ENCODE peak calls at places on chromosomes 12 and 14, in four cellular contexts. Y is mucosa of descending colon, K is thoracic aorta, O is cardiac muscle cell. E is an unnamed sample.

GRCh38 chr12:130098301-130099005 is 63.8 kb upstream of the FZD10 start:
- DNase-seq in Y (no peak), K (no peak), O (no peak), E (no peak)

GRCh38 chr14:68157971-68158371 is 338.4 kb downstream of the RAD51B start:
- DNase-seq in Y (no peak), K (no peak), O (no peak), E (no peak)

GRCh38 chr14:39843881-39844280 is 411.6 kb upstream of the FBXO33 start:
- DNase-seq in Y (no peak), K (no peak), O (no peak), E (no peak)

GRCh38 chr12:57243521-57244305 is 7.3 kb downstream of the STAC3 start:
- DNase-seq in Y (peak; percentile 87), K (no peak), O (peak; percentile 72), E (no peak)

GRCh38 chr14:33773205-33774030 is 177.5 kb downstream of the EGLN3 start:
- DNase-seq in Y (no peak), K (no peak), O (no peak), E (no peak)

GRCh38 chr12:12534975-12535374 is 27.7 kb downstream of the DUSP16 start:
- DNase-seq in Y (no peak), K (no peak), O (no peak), E (no peak)

GRCh38 chr14:69532561-69533335 is 41.9 kb downstream of the CCDC177 start:
- DNase-seq in Y (peak; percentile 47), K (no peak), O (no peak), E (no peak)

GRCh38 chr12:130109062-130109945 is 53.0 kb upstream of the FZD10 start:
- DNase-seq in Y (no peak), K (no peak), O (no peak), E (no peak)

GRCh38 chr12:22481557-22482104 is 62.7 kb downstream of the C2CD5 start:
- DNase-seq in Y (peak; percentile 30), K (no peak), O (no peak), E (no peak)

GRCh38 chr12:74412607-74413230 is 124.9 kb upstream of the ATXN7L3B start:
- DNase-seq in Y (no peak), K (no peak), O (peak; percentile 29), E (no peak)

GRCh38 chr12:33703221-33703620 is 263.6 kb upstream of the SYT10 start:
- DNase-seq in Y (no peak), K (no peak), O (no peak), E (no peak)

GRCh38 chr12:111389635-111390034 is 16.1 kb upstream of the SH2B3 start:
- DNase-seq in Y (no peak), K (no peak), O (no peak), E (no peak)

GRCh38 chr14:49641697-49642129 is 6.7 kb upstream of the DNAAF2 start:
- DNase-seq in Y (peak; percentile 81), K (no peak), O (peak; percentile 38), E (no peak)

GRCh38 chr12:97943359-97943758 is 480.8 kb downstream of the RMST start:
- DNase-seq in Y (no peak), K (no peak), O (no peak), E (no peak)
- TF ChIP-seq CTCF in Y (no peak), K (no peak), O (no peak), E (no peak)

GRCh38 chr12:69475237-69475984 is 5.2 kb downstream of the FRS2 start:
- DNase-seq in Y (no peak), K (no peak), O (peak; percentile 72), E (no peak)
- H3K4me1 ChIP-seq in Y (peaks cover 10% of the 10 kb centered on the region), K (peaks cover 32% of the 10 kb centered on the region), O (peaks cover 50% of the 10 kb centered on the region), E (peaks cover 33% of the 10 kb centered on the region)

GRCh38 chr12:6494351-6494743 is 445 bp downstream of the NCAPD2 start:
- DNase-seq in Y (no peak), K (no peak), O (no peak), E (no peak)
- TF ChIP-seq CTCF in Y (no peak), K (no peak), O (no peak), E (no peak)

GRCh38 chr12:92421701-92422100 is 276.1 kb upstream of the BTG1 start:
- DNase-seq in Y (no peak), K (no peak), O (peak; percentile 28), E (no peak)

GRCh38 chr12:92416385-92416812 is 270.8 kb upstream of the BTG1 start:
- DNase-seq in Y (no peak), K (no peak), O (no peak), E (no peak)

GRCh38 chr12:92421042-92421441 is 275.4 kb upstream of the BTG1 start:
- DNase-seq in Y (no peak), K (no peak), O (no peak), E (no peak)

GRCh38 chr12:92417343-92417742 is 271.7 kb upstream of the BTG1 start:
- DNase-seq in Y (no peak), K (no peak), O (no peak), E (no peak)

GRCh38 chr12:92419201-92419600 is 273.6 kb upstream of the BTG1 start:
- DNase-seq in Y (no peak), K (no peak), O (no peak), E (no peak)
- H3K4me1 ChIP-seq in Y (peaks cover 11% of the 10 kb centered on the region), K (peaks cover 7% of the 10 kb centered on the region), O (peaks cover 12% of the 10 kb centered on the region), E (peaks cover 4% of the 10 kb centered on the region)

DNA sequence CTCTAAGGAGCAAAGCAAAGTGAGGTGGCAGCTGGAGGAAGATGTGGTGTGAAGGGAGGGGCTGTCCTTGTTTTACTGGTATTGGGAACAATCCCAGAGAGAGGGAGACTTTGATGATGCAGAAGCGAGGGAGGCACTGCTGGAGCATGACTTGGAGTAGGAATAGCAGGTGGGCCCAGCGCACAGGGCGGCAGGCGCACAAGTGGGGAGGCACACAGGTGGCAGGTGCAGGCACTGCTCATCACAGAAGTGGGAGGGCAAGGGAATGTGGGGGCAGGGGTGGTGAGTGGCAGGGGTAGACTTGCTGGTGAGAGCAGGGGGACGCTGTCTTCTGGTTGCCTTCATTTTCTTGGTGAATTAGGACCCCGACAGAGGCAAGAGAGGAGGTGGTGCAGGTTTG is 11.5 kb upstream of the IFI27 start:
- DNase-seq in Y (no peak), K (no peak), O (no peak), E (no peak)
- TF ChIP-seq CTCF in Y (no peak), K (no peak), O (no peak), E (no peak)

GRCh38 chr12:64177001-64177400 is 45.1 kb downstream of the KICS2 start:
- DNase-seq in Y (no peak), K (no peak), O (no peak), E (no peak)

GRCh38 chr12:64175254-64175945 is 46.7 kb downstream of the KICS2 start:
- DNase-seq in Y (no peak), K (no peak), O (peak; percentile 51), E (no peak)

GRCh38 chr12:64180951-64181350 is 41.1 kb downstream of the KICS2 start:
- DNase-seq in Y (no peak), K (peak; percentile 19), O (peak; percentile 66), E (no peak)

GRCh38 chr12:64181504-64182291 is 40.4 kb downstream of the KICS2 start:
- DNase-seq in Y (peak; percentile 69), K (peak; percentile 52), O (peak; percentile 92), E (peak; percentile 66)

DNA sequence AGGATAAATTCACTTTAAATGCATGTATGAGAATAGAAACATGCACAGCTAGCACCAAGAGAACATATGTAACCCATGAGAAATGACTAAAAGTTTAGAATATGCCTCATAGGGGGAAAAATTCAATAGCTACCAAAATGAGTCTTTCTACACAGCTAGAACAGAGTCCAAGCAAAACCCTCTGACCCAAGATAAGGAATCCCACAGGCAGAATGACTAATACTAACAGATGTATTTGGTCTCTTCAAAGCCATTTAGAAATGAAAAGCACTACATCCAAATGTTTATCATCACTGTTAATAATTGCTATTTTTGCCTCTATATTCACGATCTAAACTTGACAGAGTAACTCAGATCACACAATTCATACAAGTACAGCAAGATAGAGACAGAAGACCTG is 44.0 kb downstream of the KICS2 start:
- DNase-seq in Y (no peak), K (no peak), O (peak; percentile 86), E (no peak)
- H3K4me1 ChIP-seq in Y (no peaks in the 10 kb centered on the region), K (peaks cover 7% of the 10 kb centered on the region), O (no peaks in the 10 kb centered on the region), E (peaks cover 7% of the 10 kb centered on the region)

E was measured in tibial nerve.